ENCODE peak calls at places on chromosomes 12 and 14, in five cellular contexts. One of them, this sample, is unnamed.

GRCh38 chr12:64457923-64458322 is 6.0 kb downstream of the TBK1 start:
- DNase-seq in H4: no peak
- DNase-seq in body of pancreas: no peak
- DNase-seq in stimulated activated CD4-positive, alpha-beta T cell treated with anti-CD3 and anti-CD28 coated beads, Interleukin-1b, Interleukin-23, amount 100 ng/mL, for 4 hours: no peak
- DNase-seq in NCI-H1092: no peak
- DNase-seq in this sample: no peak

GRCh38 chr14:68702578-68702977 is 90.3 kb downstream of the ZFP36L1 start:
- DNase-seq in H4: no peak
- DNase-seq in body of pancreas: no peak
- DNase-seq in stimulated activated CD4-positive, alpha-beta T cell treated with anti-CD3 and anti-CD28 coated beads, Interleukin-1b, Interleukin-23, amount 100 ng/mL, for 4 hours: no peak
- DNase-seq in NCI-H1092: no peak
- DNase-seq in this sample: no peak

GRCh38 chr14:92105073-92105844 is 1.1 kb downstream of the ATXN3 start:
- DNase-seq in H4: no peak
- DNase-seq in body of pancreas: no peak
- DNase-seq in stimulated activated CD4-positive, alpha-beta T cell treated with anti-CD3 and anti-CD28 coated beads, Interleukin-1b, Interleukin-23, amount 100 ng/mL, for 4 hours: no peak
- DNase-seq in NCI-H1092: no peak
- DNase-seq in this sample: peak; percentile 48

GRCh38 chr12:108784270-108784669 is 53.0 kb upstream of the CORO1C start:
- DNase-seq in H4: no peak
- DNase-seq in body of pancreas: no peak
- DNase-seq in stimulated activated CD4-positive, alpha-beta T cell treated with anti-CD3 and anti-CD28 coated beads, Interleukin-1b, Interleukin-23, amount 100 ng/mL, for 4 hours: no peak
- DNase-seq in NCI-H1092: peak; percentile 84
- DNase-seq in this sample: peak; percentile 82

GRCh38 chr12:98561846-98562245 is 31.6 kb upstream of the SLC25A3 start:
- DNase-seq in H4: no peak
- DNase-seq in body of pancreas: no peak
- DNase-seq in stimulated activated CD4-positive, alpha-beta T cell treated with anti-CD3 and anti-CD28 coated beads, Interleukin-1b, Interleukin-23, amount 100 ng/mL, for 4 hours: no peak
- DNase-seq in NCI-H1092: no peak
- DNase-seq in this sample: no peak

GRCh38 chr14:99774204-99774497 is 19.1 kb upstream of the EML1 start:
- DNase-seq in H4: no peak
- DNase-seq in body of pancreas: no peak
- DNase-seq in stimulated activated CD4-positive, alpha-beta T cell treated with anti-CD3 and anti-CD28 coated beads, Interleukin-1b, Interleukin-23, amount 100 ng/mL, for 4 hours: no peak
- DNase-seq in NCI-H1092: no peak
- DNase-seq in this sample: no peak

GRCh38 chr12:42298887-42299286 is 27.0 kb downstream of the ZCRB1 start:
- DNase-seq in H4: no peak
- DNase-seq in body of pancreas: no peak
- DNase-seq in stimulated activated CD4-positive, alpha-beta T cell treated with anti-CD3 and anti-CD28 coated beads, Interleukin-1b, Interleukin-23, amount 100 ng/mL, for 4 hours: no peak
- DNase-seq in NCI-H1092: no peak
- DNase-seq in this sample: no peak

GRCh38 chr14:25001096-25001982 is 48.6 kb downstream of the STXBP6 start:
- DNase-seq in H4: no peak
- DNase-seq in body of pancreas: no peak
- DNase-seq in stimulated activated CD4-positive, alpha-beta T cell treated with anti-CD3 and anti-CD28 coated beads, Interleukin-1b, Interleukin-23, amount 100 ng/mL, for 4 hours: no peak
- DNase-seq in NCI-H1092: no peak
- DNase-seq in this sample: no peak

GRCh38 chr12:69688496-69689427 is 10.3 kb downstream of the BEST3 start:
- DNase-seq in H4: peak; percentile 88
- DNase-seq in body of pancreas: peak; percentile 17
- DNase-seq in stimulated activated CD4-positive, alpha-beta T cell treated with anti-CD3 and anti-CD28 coated beads, Interleukin-1b, Interleukin-23, amount 100 ng/mL, for 4 hours: peak; percentile 9
- DNase-seq in NCI-H1092: no peak
- DNase-seq in this sample: no peak

GRCh38 chr12:84698576-84699333 is 213.8 kb downstream of the SLC6A15 start:
- DNase-seq in H4: no peak
- DNase-seq in body of pancreas: no peak
- DNase-seq in stimulated activated CD4-positive, alpha-beta T cell treated with anti-CD3 and anti-CD28 coated beads, Interleukin-1b, Interleukin-23, amount 100 ng/mL, for 4 hours: no peak
- DNase-seq in NCI-H1092: no peak
- DNase-seq in this sample: no peak

GRCh38 chr12:112881602-112882001 is 25.2 kb upstream of the OAS1 start:
- DNase-seq in H4: no peak
- DNase-seq in body of pancreas: no peak
- DNase-seq in stimulated activated CD4-positive, alpha-beta T cell treated with anti-CD3 and anti-CD28 coated beads, Interleukin-1b, Interleukin-23, amount 100 ng/mL, for 4 hours: no peak
- DNase-seq in NCI-H1092: no peak
- DNase-seq in this sample: no peak

GRCh38 chr14:30077946-30078345 is 150.3 kb upstream of the PRKD1 start:
- DNase-seq in H4: no peak
- DNase-seq in body of pancreas: no peak
- DNase-seq in stimulated activated CD4-positive, alpha-beta T cell treated with anti-CD3 and anti-CD28 coated beads, Interleukin-1b, Interleukin-23, amount 100 ng/mL, for 4 hours: no peak
- DNase-seq in NCI-H1092: no peak
- DNase-seq in this sample: no peak

GRCh38 chr12:98578821-98579220 is 14.7 kb upstream of the SLC25A3 start:
- DNase-seq in H4: peak; percentile 68
- DNase-seq in body of pancreas: no peak
- DNase-seq in stimulated activated CD4-positive, alpha-beta T cell treated with anti-CD3 and anti-CD28 coated beads, Interleukin-1b, Interleukin-23, amount 100 ng/mL, for 4 hours: no peak
- DNase-seq in NCI-H1092: no peak
- DNase-seq in this sample: no peak

GRCh38 chr14:56378474-56378873 is 201.1 kb upstream of the TMEM260 start:
- DNase-seq in H4: no peak
- DNase-seq in body of pancreas: no peak
- DNase-seq in stimulated activated CD4-positive, alpha-beta T cell treated with anti-CD3 and anti-CD28 coated beads, Interleukin-1b, Interleukin-23, amount 100 ng/mL, for 4 hours: no peak
- DNase-seq in NCI-H1092: no peak
- DNase-seq in this sample: no peak

GRCh38 chr12:115075552-115076170 is 391.7 kb upstream of the TBX3 start:
- DNase-seq in H4: peak; percentile 13
- DNase-seq in body of pancreas: no peak
- DNase-seq in stimulated activated CD4-positive, alpha-beta T cell treated with anti-CD3 and anti-CD28 coated beads, Interleukin-1b, Interleukin-23, amount 100 ng/mL, for 4 hours: no peak
- DNase-seq in NCI-H1092: no peak
- DNase-seq in this sample: no peak

GRCh38 chr14:58641509-58641908 is 3.7 kb downstream of the DACT1 start:
- DNase-seq in H4: no peak
- DNase-seq in body of pancreas: no peak
- DNase-seq in stimulated activated CD4-positive, alpha-beta T cell treated with anti-CD3 and anti-CD28 coated beads, Interleukin-1b, Interleukin-23, amount 100 ng/mL, for 4 hours: no peak
- DNase-seq in NCI-H1092: no peak
- DNase-seq in this sample: no peak

GRCh38 chr12:124625867-124626675 is 58.7 kb upstream of the NCOR2 start:
- DNase-seq in H4: peak; percentile 48
- DNase-seq in body of pancreas: peak; percentile 45
- DNase-seq in stimulated activated CD4-positive, alpha-beta T cell treated with anti-CD3 and anti-CD28 coated beads, Interleukin-1b, Interleukin-23, amount 100 ng/mL, for 4 hours: no peak
- DNase-seq in NCI-H1092: no peak
- DNase-seq in this sample: no peak

GRCh38 chr12:108589028-108589839 is 8.7 kb downstream of the TMEM119 start:
- DNase-seq in H4: no peak
- DNase-seq in body of pancreas: peak; percentile 40
- DNase-seq in stimulated activated CD4-positive, alpha-beta T cell treated with anti-CD3 and anti-CD28 coated beads, Interleukin-1b, Interleukin-23, amount 100 ng/mL, for 4 hours: no peak
- DNase-seq in NCI-H1092: no peak
- DNase-seq in this sample: no peak

GRCh38 chr12:50765325-50765911 is 1.5 kb downstream of the ATF1 start:
- DNase-seq in H4: peak; percentile 56
- DNase-seq in body of pancreas: peak; percentile 59
- DNase-seq in stimulated activated CD4-positive, alpha-beta T cell treated with anti-CD3 and anti-CD28 coated beads, Interleukin-1b, Interleukin-23, amount 100 ng/mL, for 4 hours: peak; percentile 17
- DNase-seq in NCI-H1092: no peak
- DNase-seq in this sample: peak; percentile 65

GRCh38 chr14:50734950-50735697 is 67.0 kb upstream of the SAV1 start:
- DNase-seq in H4: no peak
- DNase-seq in body of pancreas: no peak
- DNase-seq in stimulated activated CD4-positive, alpha-beta T cell treated with anti-CD3 and anti-CD28 coated beads, Interleukin-1b, Interleukin-23, amount 100 ng/mL, for 4 hours: no peak
- DNase-seq in NCI-H1092: no peak
- DNase-seq in this sample: no peak

GRCh38 chr12:1933342-1933992 is 15.0 kb upstream of the CACNA2D4 start:
- DNase-seq in H4: peak; percentile 50
- DNase-seq in body of pancreas: no peak
- DNase-seq in stimulated activated CD4-positive, alpha-beta T cell treated with anti-CD3 and anti-CD28 coated beads, Interleukin-1b, Interleukin-23, amount 100 ng/mL, for 4 hours: no peak
- DNase-seq in NCI-H1092: no peak
- DNase-seq in this sample: no peak

GRCh38 chr12:102849722-102850447 is 67.2 kb downstream of the PAH start:
- DNase-seq in H4: no peak
- DNase-seq in body of pancreas: no peak
- DNase-seq in stimulated activated CD4-positive, alpha-beta T cell treated with anti-CD3 and anti-CD28 coated beads, Interleukin-1b, Interleukin-23, amount 100 ng/mL, for 4 hours: no peak
- DNase-seq in NCI-H1092: no peak
- DNase-seq in this sample: no peak

GRCh38 chr12:52537101-52537500 is 15.8 kb downstream of the KRT71 start:
- DNase-seq in H4: no peak
- DNase-seq in body of pancreas: no peak
- DNase-seq in stimulated activated CD4-positive, alpha-beta T cell treated with anti-CD3 and anti-CD28 coated beads, Interleukin-1b, Interleukin-23, amount 100 ng/mL, for 4 hours: no peak
- DNase-seq in NCI-H1092: no peak
- DNase-seq in this sample: no peak

This sample was measured in DMS79 treated with DMSO at 0.1 percent for 48 hours.